ENCODE peak calls at places on chromosome 20, in five cellular contexts. S is SK-N-SH, E is HepG2, Q is K562, Z is GM12878. J is an unnamed sample.

GRCh38 chr20:57659789-57660509 is 39.7 kb upstream of the ZBP1 start:
- DNase-seq in Q (no peak), Z (no peak), E (no peak), S (peak; percentile 23), J (no peak)

GRCh38 chr20:47334022-47334551 is 22.4 kb downstream of the ZMYND8 start:
- DNase-seq in Z (no peak), E (peak; percentile 99), S (no peak), Q (no peak), J (no peak)

GRCh38 chr20:9981834-9982233 is 53.0 kb upstream of the ANKEF1 start:
- DNase-seq in Q (no peak), S (no peak), Z (no peak), E (no peak), J (no peak)

GRCh38 chr20:266604-267562 is 9.4 kb downstream of the DEFB132 start:
- DNase-seq in E (peak; percentile 92), Q (peak; percentile 87), S (peak; percentile 91), Z (peak; percentile 41), J (peak; percentile 93)

GRCh38 chr20:62936996-62937352 is 973 bp upstream of the GID8 start:
- DNase-seq in E (peak; percentile 81), Z (no peak), Q (no peak), S (no peak), J (no peak)

GRCh38 chr20:4470375-4470774 is 251.3 kb upstream of the PRND start:
- DNase-seq in E (no peak), S (peak; percentile 5), Z (no peak), Q (no peak), J (no peak)

GRCh38 chr20:21559305-21559704 is 45.4 kb upstream of the NKX2-2 start:
- DNase-seq in Z (peak; percentile 48), S (no peak), Q (no peak), E (no peak), J (no peak)

GRCh38 chr20:10225439-10226080 is 6.9 kb downstream of the SNAP25 start:
- DNase-seq in Q (peak; percentile 25), S (peak; percentile 34), E (peak; percentile 54), Z (no peak), J (peak; percentile 22)

GRCh38 chr20:3353646-3354045 is 53.8 kb downstream of the DNAAF9 start:
- DNase-seq in Q (no peak), S (no peak), E (no peak), Z (no peak), J (no peak)

GRCh38 chr20:59850018-59850641 is 83.3 kb downstream of the SYCP2 start:
- DNase-seq in Z (peak; percentile 9), Q (peak; percentile 37), S (no peak), E (peak; percentile 56), J (peak; percentile 42)

GRCh38 chr20:25859649-25860530 is 163.2 kb upstream of the ZNF337 start:
- DNase-seq in Q (peak; percentile 25), E (peak; percentile 65), Z (no peak), S (peak; percentile 77), J (no peak)

GRCh38 chr20:3781153-3781910 is at the start of gene SPEF1:
- DNase-seq in S (peak; percentile 95), E (peak; percentile 98), Q (peak; percentile 89), Z (peak; percentile 33), J (peak; percentile 90)

GRCh38 chr20:48667481-48667880 is 160.3 kb downstream of the PREX1 start:
- DNase-seq in S (no peak), Z (no peak), Q (no peak), E (no peak), J (no peak)

GRCh38 chr20:52572687-52573086 is 381.1 kb upstream of the ZFP64 start:
- DNase-seq in Q (no peak), E (no peak), Z (no peak), S (no peak), J (no peak)

GRCh38 chr20:7207186-7207585 is 439.7 kb downstream of the BMP2 start:
- DNase-seq in Z (no peak), E (no peak), Q (no peak), S (no peak), J (no peak)

GRCh38 chr20:20864346-20865096 is 152.1 kb upstream of the RALGAPA2 start:
- DNase-seq in Z (no peak), E (peak; percentile 76), Q (peak; percentile 17), S (no peak), J (peak; percentile 51)

GRCh38 chr20:61385316-61385715 is 133.3 kb downstream of the CDH4 start:
- DNase-seq in S (no peak), E (no peak), Z (no peak), Q (no peak), J (no peak)

GRCh38 chr20:63101781-63102719 is 95.3 kb upstream of the BHLHE23 start:
- DNase-seq in S (peak; percentile 67), Q (no peak), Z (no peak), E (no peak), J (peak; percentile 46)

GRCh38 chr20:11838076-11838636 is 79.5 kb upstream of the BTBD3 start:
- DNase-seq in S (no peak), Q (no peak), E (no peak), Z (no peak), J (no peak)

GRCh38 chr20:60071965-60072364 is 113.7 kb downstream of the CDH26 start:
- DNase-seq in Q (no peak), E (no peak), S (no peak), Z (no peak), J (no peak)

GRCh38 chr20:49325981-49326380 is 48.1 kb upstream of the ZNFX1 start:
- DNase-seq in Q (no peak), E (no peak), Z (no peak), S (no peak), J (no peak)

GRCh38 chr20:3727333-3728035 is 5.0 kb upstream of the HSPA12B start:
- DNase-seq in E (no peak), Q (no peak), S (no peak), Z (no peak), J (no peak)

GRCh38 chr20:10414982-10415650 is 18.9 kb downstream of the MKKS start:
- DNase-seq in Z (no peak), S (no peak), Q (no peak), E (no peak), J (no peak)

DNA sequence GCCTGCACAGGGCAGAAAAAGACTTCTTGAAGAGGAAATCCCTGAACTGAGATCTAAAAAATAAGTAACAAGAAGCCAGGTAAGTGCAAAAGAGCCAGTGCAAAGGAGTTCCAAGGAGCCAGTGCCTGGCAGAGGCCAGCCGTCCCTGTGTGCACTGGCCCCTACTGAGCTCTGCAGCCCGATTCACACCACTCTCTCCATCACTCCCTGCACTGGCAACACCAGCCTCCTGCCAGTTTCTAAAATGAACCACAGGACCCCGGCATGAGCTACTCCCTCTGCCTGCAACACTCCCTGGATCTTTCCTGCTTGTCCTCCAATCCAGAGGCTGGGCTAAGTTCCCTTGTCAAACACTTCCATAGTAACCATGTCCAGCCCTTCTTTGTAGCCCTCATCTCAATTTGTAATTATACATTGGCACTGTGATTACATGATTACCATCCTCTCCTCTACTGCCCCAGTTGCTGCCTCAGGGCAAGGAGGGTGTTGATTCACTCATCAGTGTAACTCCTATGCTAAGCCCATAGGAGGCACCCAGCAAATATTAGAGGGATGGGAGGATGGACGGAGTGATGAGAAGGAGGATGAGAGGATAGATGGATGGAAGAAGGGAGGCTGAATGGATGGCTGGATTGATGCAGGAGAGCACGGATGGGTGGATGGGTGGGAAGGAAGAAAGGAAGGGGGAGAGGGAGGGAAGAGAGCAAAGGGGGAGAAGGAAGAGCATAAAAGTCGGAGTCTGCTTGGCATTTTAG is 49.3 kb downstream of the SIRPA start:
- DNase-seq in S (no peak), Q (no peak), Z (no peak), E (no peak), J (no peak)
- TF ChIP-seq FOXM1 in S (no peak), Q (no peak), Z (no peak), E (no peak), J (no peak)

GRCh38 chr20:35838213-35838612 is 66.4 kb downstream of the PHF20 start:
- DNase-seq in Z (no peak), E (no peak), S (no peak), Q (no peak), J (no peak)
- TF ChIP-seq FOXM1 in Z (no peak), E (no peak), S (no peak), Q (no peak), J (no peak)

GRCh38 chr20:38961530-38962043 is 557 bp upstream of the DHX35 start:
- DNase-seq in E (no peak), Z (no peak), S (no peak), Q (no peak), J (no peak)
- TF ChIP-seq FOXM1 in E (no peak), Z (no peak), S (no peak), Q (no peak), J (no peak)

GRCh38 chr20:16462711-16463110 is 110.5 kb downstream of the KIF16B start:
- DNase-seq in S (no peak), Q (no peak), Z (no peak), E (no peak), J (no peak)
- TF ChIP-seq FOXM1 in S (no peak), Q (no peak), Z (no peak), E (no peak), J (no peak)